ENCODE peak calls at places on chromosomes 5 and 9, in five cellular contexts. X is naive thymus-derived CD8-positive, alpha-beta T cell; L is NAMALWA; E is H7; F is OCI-LY7. M is an unnamed sample.

GRCh38 chr5:21071986-21072385 is 1084.0 kb upstream of the CDH18 start:
- DNase-seq in X (no peak), L (no peak), E (no peak), F (no peak), M (no peak)

GRCh38 chr9:125260564-125260963 is 1.1 kb upstream of the GAPVD1 start:
- DNase-seq in X (no peak), L (no peak), E (no peak), F (no peak), M (no peak)

GRCh38 chr5:152514827-152515397 is 109.8 kb upstream of the NMUR2 start:
- DNase-seq in X (no peak), L (peak), E (no peak), F (peak), M (no peak)

GRCh38 chr9:21709464-21710058 is 92.9 kb upstream of the MTAP start:
- DNase-seq in X (peak), L (peak), E (peak), F (peak), M (peak)

GRCh38 chr5:116858705-116859333 is 284.2 kb upstream of the SEMA6A start:
- DNase-seq in X (no peak), L (no peak), E (no peak), F (no peak), M (no peak)

GRCh38 chr9:19480345-19480744 is 71.5 kb downstream of the ACER2 start:
- DNase-seq in X (no peak), L (no peak), E (peak), F (no peak), M (no peak)

GRCh38 chr5:115351356-115352195 is 55.1 kb upstream of the CCDC112 start:
- DNase-seq in X (no peak), L (no peak), E (no peak), F (no peak), M (no peak)

GRCh38 chr9:109889456-109889855 is 109.5 kb downstream of the PALM2AKAP2 start:
- DNase-seq in X (no peak), L (no peak), E (no peak), F (no peak), M (no peak)

GRCh38 chr9:76302947-76303550 is 91.2 kb downstream of the RFK start:
- DNase-seq in X (no peak), L (peak), E (peak), F (peak), M (peak)

GRCh38 chr9:99187311-99187710 is 34.4 kb downstream of the ALG2 start:
- DNase-seq in X (no peak), L (no peak), E (no peak), F (peak), M (no peak)

GRCh38 chr5:83553000-83553486 is 81.5 kb downstream of the VCAN start:
- DNase-seq in X (no peak), L (no peak), E (no peak), F (no peak), M (no peak)

GRCh38 chr5:147887026-147887627 is 8.6 kb downstream of the SCGB3A2 start:
- DNase-seq in X (no peak), L (peak), E (no peak), F (peak), M (no peak)

GRCh38 chr5:18112066-18112465 is 477.8 kb downstream of the TAF11L14 start:
- DNase-seq in X (no peak), L (no peak), E (no peak), F (no peak), M (no peak)

GRCh38 chr9:81671880-81672280 is 17.5 kb downstream of the TLE1 start:
- DNase-seq in X (no peak), L (no peak), E (no peak), F (no peak), M (no peak)

GRCh38 chr9:129887210-129888084 is 52.2 kb downstream of the USP20 start:
- DNase-seq in X (peak), L (peak), E (no peak), F (peak), M (peak)

GRCh38 chr5:155126573-155126972 is 113.0 kb downstream of the KIF4B start:
- DNase-seq in X (no peak), L (no peak), E (no peak), F (no peak), M (no peak)

GRCh38 chr5:79512692-79513518 is 1.0 kb downstream of the HOMER1 start:
- DNase-seq in X (no peak), L (peak), E (peak), F (peak), M (peak)

GRCh38 chr5:29780401-29780800 is 1413.1 kb upstream of the CDH6 start:
- DNase-seq in X (no peak), L (no peak), E (no peak), F (no peak), M (no peak)

GRCh38 chr9:29556317-29556716 is 1983.0 kb upstream of the C9orf72 start:
- DNase-seq in X (no peak), L (no peak), E (no peak), F (no peak), M (no peak)

GRCh38 chr9:128107260-128107970 is 20.1 kb downstream of the PTGES2 start:
- DNase-seq in X (no peak), L (no peak), E (peak), F (no peak), M (no peak)

GRCh38 chr5:73999306-73999705 is 373.3 kb downstream of the ARHGEF28 start:
- DNase-seq in X (no peak), L (no peak), E (no peak), F (no peak), M (no peak)

GRCh38 chr5:127012933-127013332 is 17.4 kb downstream of the MARCHF3 start:
- DNase-seq in X (no peak), L (no peak), E (no peak), F (no peak), M (no peak)

GRCh38 chr5:160470437-160471341 is 49.0 kb downstream of the PTTG1 start:
- DNase-seq in X (no peak), L (peak), E (no peak), F (peak), M (no peak)

GRCh38 chr5:91884036-91884435 is 500.9 kb upstream of the ARRDC3 start:
- DNase-seq in X (no peak), L (no peak), E (no peak), F (no peak), M (no peak)

GRCh38 chr9:129021091-129021490 is 7.0 kb downstream of the SH3GLB2 start:
- DNase-seq in X (no peak), L (peak), E (no peak), F (peak), M (no peak)

GRCh38 chr9:115461284-115461683 is 343.3 kb upstream of the TNC start:
- DNase-seq in X (no peak), L (no peak), E (no peak), F (no peak), M (no peak)

GRCh38 chr5:14208071-14209021 is 65.2 kb downstream of the TRIO start:
- DNase-seq in X (no peak), L (peak), E (no peak), F (peak), M (no peak)

GRCh38 chr5:17743580-17744435 is 109.5 kb downstream of the TAF11L14 start:
- DNase-seq in X (no peak), L (no peak), E (no peak), F (no peak), M (no peak)

GRCh38 chr5:177419045-177419444 is 7.4 kb upstream of the GRK6 start:
- DNase-seq in X (no peak), L (no peak), E (no peak), F (no peak), M (no peak)

M was measured in naive thymus-derived CD4-positive, alpha-beta T cell.